ENCODE peak calls at places on chromosome 9, in eight cellular contexts. S is lung; U is body of pancreas; B is cardiac muscle cell; W is mucosa of gallbladder; K is esophagus muscularis mucosa; I is cerebellum; T is naive thymus-derived CD4-positive, alpha-beta T cell. E is an unnamed sample.

GRCh38 chr9:127783111-127783621 is 2.7 kb upstream of the CDK9 start:
- DNase-seq in S (peak; percentile 64), U (no peak), B (no peak), W (peak; percentile 61), K (peak; percentile 93), I (no peak), T (peak; percentile 67), E (no peak)

GRCh38 chr9:104748359-104749031 is 1.0 kb downstream of the NIPSNAP3A start:
- DNase-seq in S (no peak), U (no peak), B (peak; percentile 33), W (no peak), K (no peak), I (peak; percentile 28), T (no peak), E (no peak)

GRCh38 chr9:117014061-117014460 is 327.0 kb downstream of the TRIM32 start:
- DNase-seq in S (no peak), U (no peak), B (no peak), W (no peak), K (no peak), I (no peak), T (no peak), E (no peak)

GRCh38 chr9:113934167-113934566 is 58.1 kb downstream of the ZNF618 start:
- DNase-seq in S (peak; percentile 5), U (no peak), B (no peak), W (no peak), K (peak; percentile 31), I (no peak), T (no peak), E (no peak)

GRCh38 chr9:78314953-78315870 is 18.3 kb downstream of the PSAT1 start:
- DNase-seq in S (no peak), U (peak; percentile 42), B (peak; percentile 75), W (no peak), K (no peak), I (no peak), T (no peak), E (no peak)

GRCh38 chr9:101702257-101702656 is 36.2 kb downstream of the GRIN3A start:
- DNase-seq in S (no peak), U (no peak), B (no peak), W (no peak), K (no peak), I (no peak), T (no peak), E (no peak)

GRCh38 chr9:84970432-84970831 is 300.9 kb downstream of the NTRK2 start:
- DNase-seq in S (no peak), U (no peak), B (no peak), W (no peak), K (no peak), I (no peak), T (no peak), E (no peak)

GRCh38 chr9:116639251-116639741 is 47.8 kb upstream of the TRIM32 start:
- DNase-seq in S (no peak), U (no peak), B (peak; percentile 33), W (no peak), K (peak; percentile 93), I (no peak), T (no peak), E (peak; percentile 66)

GRCh38 chr9:6356904-6357303 is 28.7 kb downstream of the TPD52L3 start:
- DNase-seq in S (no peak), U (no peak), B (no peak), W (no peak), K (no peak), I (no peak), T (no peak), E (no peak)

GRCh38 chr9:131657031-131657377 is 82.9 kb downstream of the RAPGEF1 start:
- DNase-seq in S (no peak), U (no peak), B (no peak), W (no peak), K (no peak), I (no peak), T (peak; percentile 15), E (no peak)

GRCh38 chr9:92001244-92001643 is 51.2 kb upstream of the ROR2 start:
- DNase-seq in S (peak; percentile 13), U (no peak), B (peak; percentile 6), W (no peak), K (peak; percentile 70), I (no peak), T (no peak), E (peak; percentile 20)

GRCh38 chr9:137168575-137168906 is 1.3 kb downstream of the LRRC26 start:
- DNase-seq in S (no peak), U (no peak), B (no peak), W (no peak), K (no peak), I (no peak), T (no peak), E (no peak)

GRCh38 chr9:98575379-98576346 is 133.1 kb downstream of the GABBR2 start:
- DNase-seq in S (no peak), U (no peak), B (peak; percentile 87), W (no peak), K (no peak), I (no peak), T (no peak), E (peak; percentile 42)

GRCh38 chr9:94156549-94157407 is 72.5 kb downstream of the PTPDC1 start:
- DNase-seq in S (peak; percentile 78), U (peak; percentile 81), B (peak; percentile 94), W (peak; percentile 85), K (peak; percentile 29), I (no peak), T (no peak), E (no peak)

GRCh38 chr9:122248448-122248865 is 16.2 kb downstream of the RBM18 start:
- DNase-seq in S (no peak), U (no peak), B (no peak), W (no peak), K (no peak), I (no peak), T (no peak), E (no peak)

GRCh38 chr9:38017885-38018186 is 51.2 kb downstream of the SHB start:
- DNase-seq in S (no peak), U (no peak), B (no peak), W (no peak), K (no peak), I (no peak), T (no peak), E (no peak)

GRCh38 chr9:136902259-136902821 is 16.0 kb downstream of the TRAF2 start:
- DNase-seq in S (peak; percentile 85), U (peak; percentile 88), B (peak; percentile 27), W (peak; percentile 87), K (no peak), I (no peak), T (peak; percentile 66), E (no peak)

GRCh38 chr9:87871425-87872078 is 11.1 kb upstream of the SPATA31E1 start:
- DNase-seq in S (no peak), U (no peak), B (no peak), W (no peak), K (no peak), I (no peak), T (no peak), E (no peak)

GRCh38 chr9:38254151-38254550 is 138.4 kb upstream of the ALDH1B1 start:
- DNase-seq in S (no peak), U (no peak), B (no peak), W (no peak), K (no peak), I (no peak), T (no peak), E (no peak)

GRCh38 chr9:123834907-123835562 is 94.9 kb downstream of the DENND1A start:
- DNase-seq in S (no peak), U (no peak), B (peak; percentile 57), W (no peak), K (no peak), I (no peak), T (peak; percentile 4), E (peak; percentile 52)

GRCh38 chr9:123861086-123861707 is 68.7 kb downstream of the DENND1A start:
- DNase-seq in S (no peak), U (no peak), B (peak; percentile 6), W (no peak), K (no peak), I (no peak), T (no peak), E (no peak)

GRCh38 chr9:133003071-133003461 is 24.6 kb downstream of the GFI1B start:
- DNase-seq in S (no peak), U (no peak), B (no peak), W (no peak), K (no peak), I (no peak), T (no peak), E (no peak)

GRCh38 chr9:34515959-34516358 is 6.8 kb downstream of the ENHO start:
- DNase-seq in S (no peak), U (no peak), B (no peak), W (no peak), K (no peak), I (no peak), T (no peak), E (no peak)

GRCh38 chr9:129203556-129203909 is 25.5 kb upstream of the IER5L start:
- DNase-seq in S (no peak), U (no peak), B (no peak), W (no peak), K (no peak), I (no peak), T (no peak), E (no peak)

GRCh38 chr9:16171851-16172250 is 619.0 kb downstream of the CCDC171 start:
- DNase-seq in S (no peak), U (no peak), B (no peak), W (no peak), K (peak; percentile 89), I (no peak), T (no peak), E (no peak)

E was measured in HFF-Myc.